ENCODE peak calls at places on chromosomes 4 and X, in five cellular contexts. P, J, X, G and L are unnamed samples. For H3K27me3, the result is how much of the 10 kb centered on the place peaks cover.

GRCh38 chrX:16114640-16115039 is 8.7 kb upstream of the GRPR start:
- DNase-seq in G (no peak), P (no peak), X (no peak), J (no peak), L (no peak)

GRCh38 chr4:52572936-52573485 is 86.1 kb downstream of the USP46 start:
- DNase-seq in P (no peak), J (no peak), G (no peak), X (no peak), L (no peak)

GRCh38 chrX:20530319-20530979 is 263.7 kb upstream of the RPS6KA3 start:
- DNase-seq in P (peak), J (peak), X (peak), G (peak), L (peak)

GRCh38 chrX:154804957-154805695 is at the start of gene MPP1:
- DNase-seq in G (peak), X (peak), J (peak), P (peak), L (peak)

GRCh38 chr4:110826656-110827055 is 203.8 kb upstream of the PITX2 start:
- DNase-seq in J (no peak), X (no peak), G (no peak), P (no peak), L (no peak)

GRCh38 chr4:37628977-37629609 is 57.1 kb downstream of the RELL1 start:
- DNase-seq in X (peak), J (peak), G (no peak), P (no peak), L (peak)

GRCh38 chr4:13968723-13969122 is 341.2 kb upstream of the BOD1L1 start:
- DNase-seq in J (no peak), P (no peak), G (no peak), X (no peak), L (no peak)

GRCh38 chr4:182600093-182600492 is 317.1 kb downstream of the DCTD start:
- DNase-seq in X (no peak), G (no peak), P (no peak), J (no peak), L (no peak)

GRCh38 chrX:99549381-99549780 is 860.7 kb downstream of the PCDH19 start:
- DNase-seq in G (no peak), X (no peak), P (no peak), J (no peak), L (no peak)

GRCh38 chr4:74061430-74061829 is 22.9 kb upstream of the CXCL3 start:
- DNase-seq in X (no peak), P (no peak), G (no peak), J (no peak), L (no peak)

GRCh38 chr4:139515531-139515958 is 40.5 kb downstream of the SETD7 start:
- DNase-seq in J (no peak), X (peak), P (no peak), G (no peak), L (no peak)

GRCh38 chr4:98845960-98846359 is 83.0 kb downstream of the EIF4E start:
- DNase-seq in G (no peak), P (no peak), J (no peak), X (no peak), L (no peak)

GRCh38 chr4:3677671-3678070 is 88.5 kb upstream of the ADRA2C start:
- DNase-seq in G (no peak), P (no peak), X (no peak), J (no peak), L (no peak)

GRCh38 chrX:120111611-120112010 is 4.1 kb downstream of the RHOXF1 start:
- DNase-seq in J (no peak), G (no peak), X (no peak), P (no peak), L (no peak)

GRCh38 chr4:44522761-44523445 is 74.3 kb upstream of the KCTD8 start:
- DNase-seq in P (no peak), G (no peak), J (no peak), X (no peak), L (no peak)

GRCh38 chr4:90317785-90318184 is 190.6 kb downstream of the CCSER1 start:
- DNase-seq in G (no peak), J (peak), X (no peak), P (no peak), L (no peak)

GRCh38 chr4:41258783-41259182 is 2.1 kb downstream of the UCHL1 start:
- DNase-seq in J (peak), G (peak), P (no peak), X (peak), L (no peak)

GRCh38 chr4:108036252-108036651 is 46.6 kb downstream of the HADH start:
- DNase-seq in P (peak), G (no peak), J (no peak), X (no peak), L (peak)

GRCh38 chr4:182510836-182511235 is 267.6 kb downstream of the TENM3 start:
- DNase-seq in P (no peak), J (no peak), G (no peak), X (no peak), L (no peak)

GRCh38 chr4:186554890-186555827 is at the start of gene MTNR1A:
- DNase-seq in G (peak), J (no peak), P (peak), X (no peak), L (no peak)

GRCh38 chr4:163988391-163988790 is 493.9 kb downstream of the TMA16 start:
- DNase-seq in P (no peak), X (no peak), J (no peak), G (no peak), L (no peak)

GRCh38 chrX:427812-428725 is 41.4 kb upstream of the PPP2R3B start:
- DNase-seq in P (no peak), G (no peak), X (no peak), J (no peak), L (no peak)

GRCh38 chr4:10035130-10035529 is 13.8 kb upstream of the SLC2A9 start:
- DNase-seq in X (no peak), P (no peak), G (no peak), J (no peak), L (no peak)

GRCh38 chr4:57490520-57490919 is 380.3 kb upstream of the IGFBP7 start:
- DNase-seq in J (no peak), X (no peak), G (peak), P (no peak), L (no peak)

GRCh38 chr4:145299380-145300076 is 119.1 kb upstream of the OTUD4 start:
- DNase-seq in J (no peak), G (no peak), X (no peak), P (no peak), L (no peak)

GRCh38 chrX:49884290-49884862 is 5.1 kb downstream of the USP27X start:
- DNase-seq in J (peak), P (peak), X (peak), G (peak), L (peak)

GRCh38 chrX:79169484-79169883 is 25.0 kb downstream of the GPR174 start:
- DNase-seq in J (no peak), X (no peak), P (no peak), G (no peak), L (no peak)

GRCh38 chr4:140296335-140296753 is 77.1 kb upstream of the SCOC start:
- DNase-seq in J (peak), P (peak), G (peak), X (peak), L (peak)

GRCh38 chr4:125780159-125780558 is 465.4 kb downstream of the FAT4 start:
- DNase-seq in G (no peak), J (no peak), X (no peak), P (no peak), L (no peak)

GRCh38 chr4:40848981-40849380 is 99.2 kb downstream of the NSUN7 start:
- DNase-seq in P (no peak), J (peak), G (no peak), X (no peak), L (no peak)

GRCh38 chrX:130799393-130799792 is 103.6 kb downstream of the ENOX2 start:
- DNase-seq in X (no peak), G (no peak), P (no peak), J (peak), L (no peak)

GRCh38 chr4:98630804-98631454 is 27.5 kb downstream of the TSPAN5 start:
- DNase-seq in G (no peak), J (no peak), X (no peak), P (no peak), L (no peak)

GRCh38 chr4:53234669-53235068 is 131.2 kb downstream of the SCFD2 start:
- DNase-seq in X (no peak), P (no peak), G (no peak), J (no peak), L (no peak)

GRCh38 chrX:39956803-39957394 is 140.9 kb downstream of the BCOR start:
- DNase-seq in J (no peak), G (no peak), P (no peak), X (no peak), L (no peak)

GRCh38 chr4:158295053-158295452 is 84.8 kb downstream of the TMEM144 start:
- DNase-seq in P (no peak), J (no peak), X (no peak), G (no peak), L (no peak)

GRCh38 chr4:73725499-73725898 is 14.9 kb upstream of the CXCL8 start:
- DNase-seq in X (no peak), J (peak), G (no peak), P (no peak), L (no peak)

GRCh38 chr4:74118600-74119351 is 19.8 kb upstream of the CXCL2 start:
- DNase-seq in P (no peak), X (no peak), G (no peak), J (no peak), L (no peak)

GRCh38 chr4:92636038-92636825 is 332.5 kb downstream of the GRID2 start:
- DNase-seq in J (no peak), P (no peak), X (no peak), G (no peak), L (no peak)

GRCh38 chr4:1057403-1057745 is 45.9 kb downstream of the FGFRL1 start:
- DNase-seq in J (no peak), X (no peak), G (no peak), P (no peak), L (no peak)

GRCh38 chr4:1058198-1058996 is 47.0 kb downstream of the FGFRL1 start:
- DNase-seq in G (peak), P (peak), J (no peak), X (no peak), L (no peak)

GRCh38 chr4:1055721-1056590 is 44.5 kb downstream of the FGFRL1 start:
- DNase-seq in J (no peak), X (no peak), P (peak), G (peak), L (no peak)

GRCh38 chr4:1058997-1059665 is 47.7 kb downstream of the FGFRL1 start:
- DNase-seq in G (no peak), J (no peak), X (no peak), P (no peak), L (no peak)

DNA sequence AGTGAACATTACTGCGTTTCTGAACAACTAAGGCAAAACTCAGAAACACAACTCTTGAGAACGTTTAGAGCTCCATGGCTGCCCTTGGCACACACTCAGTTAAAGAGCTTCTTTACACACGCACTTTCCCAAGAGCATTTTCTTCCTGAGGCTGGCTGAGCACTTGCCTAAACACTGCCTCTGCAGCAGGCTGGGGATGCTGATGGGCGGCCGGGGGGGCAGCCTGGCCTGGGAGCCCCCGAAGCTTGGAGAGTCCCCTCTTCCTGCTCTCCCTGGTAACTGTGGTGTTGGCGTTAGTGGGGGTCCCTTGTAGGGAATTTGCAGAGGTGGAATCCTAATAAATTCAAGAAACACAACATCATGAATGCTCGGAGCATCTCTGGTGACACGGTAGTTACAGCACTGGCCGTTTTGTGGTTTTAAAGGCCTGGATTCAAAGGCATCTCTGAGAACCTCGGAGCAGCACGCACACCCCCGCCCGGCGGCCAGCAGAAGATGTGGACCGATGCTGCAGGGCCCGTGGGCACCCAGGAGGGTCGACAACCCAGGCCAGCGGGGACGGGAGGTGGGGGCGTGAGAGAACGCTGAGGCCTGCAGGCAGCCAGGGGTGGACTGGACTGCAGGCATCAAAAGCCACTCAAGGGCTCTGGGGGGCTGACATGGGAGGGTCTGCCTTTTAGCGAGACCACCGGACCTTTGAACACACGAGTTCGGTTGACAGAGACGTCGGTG is 45.4 kb downstream of the FGFRL1 start:
- DNase-seq in X (no peak), G (no peak), P (no peak), J (no peak), L (no peak)
- H3K27me3 ChIP-seq in X (under half), G (under half), P (half or more), J (under half), L (half or more)

DNA sequence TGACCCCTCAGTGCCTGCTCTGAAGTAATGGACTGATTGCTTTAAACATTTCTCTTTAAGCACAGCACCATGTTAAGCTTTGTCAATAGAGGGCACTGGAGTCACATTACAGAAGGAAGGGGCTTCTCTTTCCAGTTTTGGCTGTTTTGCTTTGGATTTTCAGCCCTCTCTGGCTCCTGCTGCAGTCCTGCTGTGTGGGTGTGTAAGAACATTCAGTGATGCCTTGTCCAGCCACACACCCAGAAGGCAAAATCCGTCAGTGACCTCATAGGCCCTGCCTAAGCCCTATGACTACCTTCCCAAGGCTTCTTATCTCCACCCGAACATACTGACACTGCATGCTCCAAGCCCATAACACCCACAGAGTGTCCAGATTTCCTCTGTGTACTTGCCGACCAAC is 215.3 kb upstream of the CTSO start:
- DNase-seq in X (no peak), J (peak), G (peak), P (no peak), L (no peak)
- TF ChIP-seq CTCF in X (no peak), J (peak), G (peak), P (no peak), L (no peak)

DNA sequence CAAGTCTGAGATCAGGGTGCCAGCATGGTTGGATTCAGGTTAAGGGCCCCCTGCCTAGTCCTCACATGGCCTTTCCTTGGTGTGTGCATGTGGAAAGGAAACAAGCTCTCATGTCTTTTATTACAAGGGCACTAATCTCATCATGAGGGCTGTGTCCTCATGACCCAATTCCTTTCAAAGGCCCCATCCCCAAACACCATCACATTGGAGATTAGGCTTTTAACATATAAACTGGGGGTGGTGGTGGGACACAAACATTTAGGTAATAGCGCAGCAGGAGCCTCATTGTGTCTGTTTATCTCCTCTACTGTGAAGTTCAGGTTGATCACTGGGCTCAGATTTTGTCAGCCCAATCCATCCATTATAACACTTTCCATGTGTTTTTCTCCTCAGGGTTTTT is 41.0 kb downstream of the BEX3 start:
- DNase-seq in X (no peak), J (no peak), P (no peak), G (no peak), L (no peak)
- TF ChIP-seq POLR2A in X (no peak), J (no peak), P (no peak), G (no peak), L (no peak)

DNA sequence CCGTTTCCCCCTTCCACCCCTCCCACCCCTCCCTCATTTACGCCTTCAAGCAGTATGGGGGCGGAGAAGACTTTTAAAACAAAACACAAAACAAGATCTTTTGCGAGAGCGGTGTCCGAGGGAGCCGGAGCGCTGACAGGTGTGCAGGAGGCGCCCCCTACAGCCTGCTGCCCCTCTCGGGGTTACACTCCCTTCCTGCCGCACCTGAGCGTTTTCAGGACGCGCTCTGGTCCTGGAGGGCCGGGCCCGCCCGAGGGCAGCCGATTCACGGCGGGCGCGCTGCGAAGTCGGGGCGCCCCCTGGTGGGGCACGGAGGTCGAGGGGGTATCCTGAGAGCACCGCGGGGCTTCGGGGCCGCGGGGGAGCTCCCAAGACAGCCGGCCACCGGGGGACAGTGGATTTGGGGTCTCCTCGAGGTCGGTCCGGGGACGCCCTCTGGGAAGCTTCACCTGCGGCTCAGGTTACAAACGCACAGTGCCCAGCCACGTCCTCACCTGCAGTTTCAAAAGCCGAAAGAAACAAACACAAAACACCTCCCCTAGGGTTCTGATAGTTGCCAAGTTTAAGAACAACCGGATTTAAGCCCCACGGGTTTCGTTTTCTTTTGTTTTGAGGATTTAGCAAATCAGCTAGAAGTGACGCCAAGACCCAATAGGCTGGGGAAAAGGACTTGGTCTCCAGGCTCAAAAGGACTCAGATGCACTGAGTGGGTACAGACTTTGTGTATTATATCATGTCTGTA is 8.0 kb upstream of the NEUROG2 start:
- DNase-seq in G (peak), J (no peak), P (peak), X (no peak), L (no peak)
- H3K27me3 ChIP-seq in G (under half), J (half or more), P (half or more), X (half or more), L (half or more)

GRCh38 chrX:33132569-33132968 is 78.8 kb downstream of the DMD start:
- DNase-seq in X (no peak), J (no peak), P (no peak), G (no peak), L (no peak)
- TF ChIP-seq CTCF in X (no peak), J (no peak), P (no peak), G (no peak), L (no peak)

DNA sequence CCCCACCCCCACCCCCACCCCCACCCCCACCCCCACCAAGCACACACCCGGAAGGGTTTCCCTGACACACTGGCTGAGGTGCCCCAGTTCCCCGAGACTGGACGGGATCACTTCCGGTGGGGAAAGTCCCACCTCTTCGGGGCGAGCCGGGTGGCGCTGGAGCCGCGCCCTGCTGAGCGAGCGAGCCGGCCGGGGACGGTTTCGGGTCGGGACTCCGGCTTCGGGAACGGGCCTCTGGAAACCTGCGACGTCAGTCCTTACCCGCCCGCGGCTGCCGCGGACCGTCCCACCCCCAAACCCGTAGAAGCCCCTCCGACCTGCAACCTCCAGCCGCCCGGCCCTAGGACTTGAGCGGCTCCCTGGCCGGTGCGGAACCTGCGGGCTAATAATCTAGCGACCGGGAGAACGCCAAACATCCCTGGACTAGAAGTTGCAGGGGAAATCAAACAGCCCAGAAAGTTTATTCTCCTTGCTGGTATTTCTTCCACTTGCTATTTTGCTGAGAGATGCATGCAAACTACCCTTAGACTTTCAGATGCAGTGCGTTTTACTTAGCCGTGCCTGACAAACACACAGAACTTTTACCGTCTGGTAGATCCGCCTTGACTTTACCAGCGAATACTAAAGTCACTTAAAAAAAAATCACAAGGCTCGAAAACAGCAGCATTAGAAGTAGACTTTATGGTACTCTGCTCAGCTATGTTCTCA is 993 bp downstream of the RAP2C start:
- DNase-seq in P (peak), J (peak), X (peak), G (peak), L (peak)
- TF ChIP-seq POLR2A in P (peak), J (peak), X (peak), G (no peak), L (peak)

GRCh38 chr4:101175896-101176676 is 171.2 kb downstream of the PPP3CA start:
- DNase-seq in J (peak), G (no peak), P (peak), X (peak), L (no peak)
- H3K27me3 ChIP-seq in J (under half), G (under half), P (under half), X (under half), L (under half)